ENCODE peak calls at places on chromosomes 5 and 9, in six cellular contexts. R is adrenal gland, D is gastrocnemius medialis, T is PC-3, L is HCT116, C is cardiac muscle cell. N is an unnamed sample.

GRCh38 chr5:168978015-168978414 is 322.9 kb downstream of the SLIT3 start:
- DNase-seq in R (no peak), D (no peak), T (peak; percentile 62), L (no peak), C (peak; percentile 88), N (no peak)

GRCh38 chr5:147391781-147392180 is 118.1 kb downstream of the DPYSL3 start:
- DNase-seq in R (peak; percentile 91), D (peak; percentile 75), T (peak; percentile 77), L (peak; percentile 38), C (peak; percentile 87), N (no peak)

GRCh38 chr5:58019614-58020013 is 440.3 kb downstream of the PLK2 start:
- DNase-seq in R (peak; percentile 64), D (peak; percentile 61), T (no peak), L (no peak), C (peak; percentile 83), N (no peak)

GRCh38 chr5:132102101-132102701 is 28.6 kb downstream of the CSF2 start:
- DNase-seq in R (no peak), D (no peak), T (peak; percentile 80), L (no peak), C (no peak), N (peak; percentile 46)

GRCh38 chr9:113566712-113567071 is 103.2 kb downstream of the RGS3 start:
- DNase-seq in R (no peak), D (peak; percentile 14), T (no peak), L (no peak), C (no peak), N (no peak)

GRCh38 chr5:155594270-155594669 is 580.7 kb downstream of the KIF4B start:
- DNase-seq in R (no peak), D (no peak), T (no peak), L (no peak), C (no peak), N (no peak)

GRCh38 chr5:61263561-61264272 is 68.3 kb upstream of the ZSWIM6 start:
- DNase-seq in R (no peak), D (no peak), T (no peak), L (no peak), C (no peak), N (no peak)

GRCh38 chr9:14080940-14081621 is 232.9 kb downstream of the NFIB start:
- DNase-seq in R (no peak), D (no peak), T (peak; percentile 50), L (no peak), C (peak; percentile 33), N (no peak)

GRCh38 chr9:13569706-13570423 is 290.4 kb upstream of the MPDZ start:
- DNase-seq in R (no peak), D (no peak), T (no peak), L (no peak), C (peak; percentile 93), N (no peak)

DNA sequence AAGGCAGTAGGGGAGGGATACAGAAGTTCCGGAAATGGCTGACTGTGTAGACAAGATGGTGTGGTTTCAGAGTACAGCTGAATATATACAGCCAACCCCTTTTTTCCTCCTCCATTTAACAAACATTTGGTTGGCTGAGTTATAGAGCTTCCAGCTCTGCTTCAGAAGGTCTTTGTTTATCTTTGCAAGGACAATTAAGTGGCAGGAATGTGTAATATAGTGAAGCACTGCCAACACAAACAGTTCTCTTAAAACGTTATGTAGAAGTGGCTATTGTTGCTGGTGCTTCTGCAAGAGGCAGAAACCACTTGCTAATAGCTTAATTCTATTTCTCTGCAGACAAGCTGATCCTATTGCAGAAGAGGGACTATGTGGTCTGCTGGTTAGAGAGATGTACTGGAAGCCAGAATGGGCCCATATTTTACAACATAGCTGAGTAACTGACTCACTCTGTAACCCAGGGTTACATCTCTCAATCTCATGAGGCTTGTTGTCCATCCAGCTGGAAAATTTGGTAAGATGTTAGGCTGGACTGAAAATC is 62.7 kb upstream of the OSMR start:
- DNase-seq in R (peak; percentile 27), D (peak; percentile 46), T (peak; percentile 96), L (no peak), C (peak; percentile 94), N (no peak)
- TF ChIP-seq CTCF in R (peak; percentile 8), D (no peak), T (no peak), L (no peak), C (peak; percentile 6), N (no peak)

GRCh38 chr5:123289210-123289609 is 134.0 kb downstream of the CEP120 start:
- DNase-seq in R (no peak), D (no peak), T (no peak), L (no peak), C (no peak), N (no peak)

GRCh38 chr5:123283537-123283936 is 139.7 kb downstream of the CEP120 start:
- DNase-seq in R (no peak), D (no peak), T (no peak), L (no peak), C (no peak), N (no peak)

GRCh38 chr5:123287881-123288280 is 135.3 kb downstream of the CEP120 start:
- DNase-seq in R (no peak), D (no peak), T (no peak), L (no peak), C (no peak), N (no peak)

GRCh38 chr5:123283031-123283430 is 140.2 kb downstream of the CEP120 start:
- DNase-seq in R (no peak), D (no peak), T (peak; percentile 19), L (no peak), C (peak; percentile 17), N (no peak)

GRCh38 chr5:123285122-123286011 is 137.8 kb downstream of the CEP120 start:
- DNase-seq in R (no peak), D (no peak), T (no peak), L (no peak), C (peak; percentile 62), N (no peak)
- H3K4me3 ChIP-seq in R (no peak overlapping the region), D (no peak overlapping the region), T (no peak overlapping the region), L (no peak overlapping the region), C (peak overlapping the region; percentile 11), N (no peak overlapping the region)

GRCh38 chr9:131467214-131467935 is 35.3 kb upstream of the POMT1 start:
- DNase-seq in R (peak; percentile 54), D (no peak), T (no peak), L (no peak), C (no peak), N (no peak)
- H3K36me3 ChIP-seq in R (no peaks in the 10 kb centered on the region), D (no peaks in the 10 kb centered on the region), T (peaks cover 36% of the 10 kb centered on the region), L (peaks cover 69% of the 10 kb centered on the region), C (peaks cover 77% of the 10 kb centered on the region), N (peaks cover 46% of the 10 kb centered on the region)

GRCh38 chr5:175828676-175829075 is 42.7 kb upstream of the CPLX2 start:
- DNase-seq in R (no peak), D (no peak), T (no peak), L (no peak), C (no peak), N (no peak)

GRCh38 chr5:175829718-175830585 is 41.4 kb upstream of the CPLX2 start:
- DNase-seq in R (no peak), D (no peak), T (no peak), L (no peak), C (no peak), N (no peak)

GRCh38 chr5:175831507-175831906 is 39.9 kb upstream of the CPLX2 start:
- DNase-seq in R (no peak), D (no peak), T (no peak), L (no peak), C (no peak), N (no peak)

GRCh38 chr5:175826980-175827379 is 44.4 kb upstream of the CPLX2 start:
- DNase-seq in R (no peak), D (no peak), T (no peak), L (no peak), C (no peak), N (no peak)

GRCh38 chr5:175830586-175831300 is 40.6 kb upstream of the CPLX2 start:
- DNase-seq in R (no peak), D (no peak), T (no peak), L (no peak), C (no peak), N (no peak)
- TF ChIP-seq CTCF in R (no peak), D (no peak), T (no peak), L (no peak), C (no peak), N (no peak)

GRCh38 chr5:173299820-173300219 is 28.4 kb downstream of the STC2 start:
- DNase-seq in R (no peak), D (no peak), T (no peak), L (no peak), C (no peak), N (no peak)
- H3K4me3 ChIP-seq in R (no peak overlapping the region), D (no peak overlapping the region), T (no peak overlapping the region), L (no peak overlapping the region), C (no peak overlapping the region), N (no peak overlapping the region)

GRCh38 chr5:178227138-178227659 is 5.4 kb downstream of the PHYKPL start:
- DNase-seq in R (no peak), D (no peak), T (no peak), L (no peak), C (no peak), N (no peak)

GRCh38 chr5:178224403-178224802 is 8.2 kb downstream of the PHYKPL start:
- DNase-seq in R (no peak), D (no peak), T (no peak), L (no peak), C (no peak), N (no peak)

GRCh38 chr5:178223828-178224335 is 8.7 kb downstream of the PHYKPL start:
- DNase-seq in R (no peak), D (no peak), T (no peak), L (no peak), C (no peak), N (no peak)

GRCh38 chr5:178223196-178223773 is 9.3 kb downstream of the PHYKPL start:
- DNase-seq in R (no peak), D (no peak), T (no peak), L (no peak), C (no peak), N (no peak)

GRCh38 chr5:178225174-178225573 is 7.4 kb downstream of the PHYKPL start:
- DNase-seq in R (no peak), D (no peak), T (no peak), L (no peak), C (no peak), N (no peak)
- H3K36me3 ChIP-seq in R (no peaks in the 10 kb centered on the region), D (no peaks in the 10 kb centered on the region), T (peaks cover 39% of the 10 kb centered on the region), L (peaks cover 25% of the 10 kb centered on the region), C (peaks cover 10% of the 10 kb centered on the region), N (peaks cover 44% of the 10 kb centered on the region)

GRCh38 chr5:178859625-178860521 is at the start of gene ZNF354B:
- DNase-seq in R (peak; percentile 91), D (peak; percentile 86), T (peak; percentile 93), L (peak; percentile 86), C (peak; percentile 98), N (peak; percentile 87)
- TF ChIP-seq CTCF in R (no peak), D (no peak), T (no peak), L (no peak), C (peak; percentile 15), N (no peak)

GRCh38 chr9:136556166-136556565 is 10.3 kb upstream of the NOTCH1 start:
- DNase-seq in R (no peak), D (no peak), T (no peak), L (no peak), C (no peak), N (no peak)
- H3K4me3 ChIP-seq in R (no peak overlapping the region), D (no peak overlapping the region), T (no peak overlapping the region), L (no peak overlapping the region), C (no peak overlapping the region), N (no peak overlapping the region)

DNA sequence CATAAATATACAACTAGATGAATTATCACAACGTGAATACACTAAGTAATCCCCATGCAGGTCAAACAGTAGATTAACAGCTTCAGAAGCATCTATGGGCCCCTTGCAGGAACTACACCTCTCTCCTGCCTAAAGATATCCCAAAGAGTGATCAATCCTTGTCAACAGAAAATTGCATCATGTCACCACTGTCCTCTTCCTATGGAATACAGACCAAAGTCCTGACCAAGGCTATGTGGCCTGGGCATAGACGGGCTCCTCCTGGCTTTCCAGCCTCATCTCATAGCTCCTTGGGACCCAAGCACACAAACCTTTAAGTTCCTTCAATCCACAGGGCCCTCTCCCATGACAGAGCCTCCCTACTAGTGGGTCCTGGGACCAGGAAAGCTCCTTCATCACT is 25.3 kb downstream of the NIPAL4 start:
- DNase-seq in R (no peak), D (no peak), T (no peak), L (no peak), C (no peak), N (no peak)
- H3K36me3 ChIP-seq in R (no peaks in the 10 kb centered on the region), D (no peaks in the 10 kb centered on the region), T (peaks cover 81% of the 10 kb centered on the region), L (peaks cover 3% of the 10 kb centered on the region), C (peaks cover 4% of the 10 kb centered on the region), N (peaks cover 14% of the 10 kb centered on the region)